ENCODE peak calls at places on chromosome 20, in seven cellular contexts. One of them, this sample, is unnamed.

GRCh38 chr20:59726196-59726595 is 121.9 kb downstream of the PHACTR3 start:
- DNase-seq in brain microvascular endothelial cell: no peak
- DNase-seq in fibroblast of lung: no peak
- DNase-seq in psoas muscle: no peak
- DNase-seq in RWPE1: no peak
- DNase-seq in cardiac muscle cell: no peak
- DNase-seq in MM.1S: no peak
- DNase-seq in this sample: no peak

GRCh38 chr20:40637176-40637575 is 51.9 kb downstream of the MAFB start:
- DNase-seq in cardiac muscle cell: no peak
- DNase-seq in brain microvascular endothelial cell: no peak
- DNase-seq in MM.1S: no peak
- DNase-seq in fibroblast of lung: no peak
- DNase-seq in RWPE1: no peak
- DNase-seq in psoas muscle: no peak
- DNase-seq in this sample: no peak

GRCh38 chr20:23011008-23011721 is 23.9 kb upstream of the SSTR4 start:
- DNase-seq in brain microvascular endothelial cell: no peak
- DNase-seq in MM.1S: no peak
- DNase-seq in psoas muscle: no peak
- DNase-seq in fibroblast of lung: no peak
- DNase-seq in cardiac muscle cell: no peak
- DNase-seq in RWPE1: no peak
- DNase-seq in this sample: no peak

GRCh38 chr20:37350655-37351574 is 5.0 kb downstream of the SRC start:
- DNase-seq in fibroblast of lung: no peak
- DNase-seq in psoas muscle: no peak
- DNase-seq in cardiac muscle cell: no peak
- DNase-seq in MM.1S: no peak
- DNase-seq in brain microvascular endothelial cell: no peak
- DNase-seq in RWPE1: no peak
- DNase-seq in this sample: no peak

GRCh38 chr20:64166712-64167615 is 2.7 kb downstream of the MYT1 start:
- DNase-seq in brain microvascular endothelial cell: no peak
- DNase-seq in RWPE1: no peak
- DNase-seq in MM.1S: no peak
- DNase-seq in cardiac muscle cell: peak; percentile 67
- DNase-seq in psoas muscle: no peak
- DNase-seq in fibroblast of lung: no peak
- DNase-seq in this sample: no peak

GRCh38 chr20:64069614-64070243 is 6.7 kb downstream of the TCEA2 start:
- DNase-seq in fibroblast of lung: no peak
- DNase-seq in psoas muscle: no peak
- DNase-seq in MM.1S: peak; percentile 31
- DNase-seq in brain microvascular endothelial cell: no peak
- DNase-seq in RWPE1: peak; percentile 72
- DNase-seq in cardiac muscle cell: peak; percentile 63
- DNase-seq in this sample: no peak

GRCh38 chr20:44961868-44962267 is 1.7 kb upstream of the TOMM34 start:
- DNase-seq in cardiac muscle cell: no peak
- DNase-seq in brain microvascular endothelial cell: peak; percentile 58
- DNase-seq in RWPE1: peak; percentile 54
- DNase-seq in MM.1S: no peak
- DNase-seq in psoas muscle: no peak
- DNase-seq in fibroblast of lung: no peak
- DNase-seq in this sample: no peak

GRCh38 chr20:43915209-43916072 is 789 bp downstream of the TOX2 start:
- DNase-seq in RWPE1: no peak
- DNase-seq in MM.1S: no peak
- DNase-seq in psoas muscle: no peak
- DNase-seq in fibroblast of lung: peak; percentile 29
- DNase-seq in brain microvascular endothelial cell: no peak
- DNase-seq in cardiac muscle cell: no peak
- DNase-seq in this sample: no peak

GRCh38 chr20:54133434-54134427 is 40.1 kb downstream of the CYP24A1 start:
- DNase-seq in cardiac muscle cell: no peak
- DNase-seq in psoas muscle: no peak
- DNase-seq in MM.1S: no peak
- DNase-seq in RWPE1: no peak
- DNase-seq in brain microvascular endothelial cell: no peak
- DNase-seq in fibroblast of lung: peak; percentile 24
- DNase-seq in this sample: no peak

GRCh38 chr20:1987826-1988225 is 6.0 kb downstream of the PDYN start:
- DNase-seq in brain microvascular endothelial cell: no peak
- DNase-seq in cardiac muscle cell: no peak
- DNase-seq in psoas muscle: no peak
- DNase-seq in fibroblast of lung: no peak
- DNase-seq in RWPE1: no peak
- DNase-seq in MM.1S: no peak
- DNase-seq in this sample: no peak

GRCh38 chr20:18066421-18067333 is 9.0 kb upstream of the OVOL2 start:
- DNase-seq in fibroblast of lung: no peak
- DNase-seq in psoas muscle: no peak
- DNase-seq in brain microvascular endothelial cell: peak; percentile 1
- DNase-seq in MM.1S: no peak
- DNase-seq in cardiac muscle cell: no peak
- DNase-seq in RWPE1: no peak
- DNase-seq in this sample: no peak

GRCh38 chr20:60210779-60211617 is 252.8 kb downstream of the CDH26 start:
- DNase-seq in fibroblast of lung: peak; percentile 68
- DNase-seq in cardiac muscle cell: peak; percentile 72
- DNase-seq in MM.1S: peak; percentile 57
- DNase-seq in brain microvascular endothelial cell: peak; percentile 43
- DNase-seq in RWPE1: peak; percentile 90
- DNase-seq in psoas muscle: peak; percentile 60
- DNase-seq in this sample: no peak

GRCh38 chr20:4726710-4727391 is 5.1 kb downstream of the PRND start:
- DNase-seq in MM.1S: no peak
- DNase-seq in brain microvascular endothelial cell: peak; percentile 19
- DNase-seq in RWPE1: peak; percentile 37
- DNase-seq in cardiac muscle cell: peak; percentile 28
- DNase-seq in fibroblast of lung: peak; percentile 93
- DNase-seq in psoas muscle: no peak
- DNase-seq in this sample: no peak

GRCh38 chr20:38861071-38861401 is 55.5 kb downstream of the PPP1R16B start:
- DNase-seq in brain microvascular endothelial cell: no peak
- DNase-seq in fibroblast of lung: no peak
- DNase-seq in RWPE1: no peak
- DNase-seq in MM.1S: no peak
- DNase-seq in cardiac muscle cell: no peak
- DNase-seq in psoas muscle: no peak
- DNase-seq in this sample: no peak

GRCh38 chr20:43583133-43583864 is 7.4 kb upstream of the IFT52 start:
- DNase-seq in psoas muscle: no peak
- DNase-seq in MM.1S: no peak
- DNase-seq in cardiac muscle cell: no peak
- DNase-seq in fibroblast of lung: peak; percentile 6
- DNase-seq in RWPE1: no peak
- DNase-seq in brain microvascular endothelial cell: no peak
- DNase-seq in this sample: no peak

GRCh38 chr20:16412896-16413295 is 160.4 kb downstream of the KIF16B start:
- DNase-seq in psoas muscle: no peak
- DNase-seq in MM.1S: no peak
- DNase-seq in fibroblast of lung: no peak
- DNase-seq in brain microvascular endothelial cell: no peak
- DNase-seq in RWPE1: no peak
- DNase-seq in cardiac muscle cell: no peak
- DNase-seq in this sample: no peak

GRCh38 chr20:46406986-46407670 is 713 bp upstream of the ELMO2 start:
- DNase-seq in fibroblast of lung: no peak
- DNase-seq in brain microvascular endothelial cell: no peak
- DNase-seq in cardiac muscle cell: peak; percentile 21
- DNase-seq in psoas muscle: peak; percentile 82
- DNase-seq in MM.1S: peak; percentile 71
- DNase-seq in RWPE1: peak; percentile 42
- DNase-seq in this sample: no peak

GRCh38 chr20:41177636-41178035 is 40.3 kb downstream of the PLCG1 start:
- DNase-seq in MM.1S: no peak
- DNase-seq in psoas muscle: peak; percentile 65
- DNase-seq in cardiac muscle cell: no peak
- DNase-seq in RWPE1: peak; percentile 99
- DNase-seq in brain microvascular endothelial cell: peak; percentile 84
- DNase-seq in fibroblast of lung: peak; percentile 78
- DNase-seq in this sample: peak; percentile 81

GRCh38 chr20:57332105-57333089 is 2.8 kb downstream of the SPO11 start:
- DNase-seq in cardiac muscle cell: peak; percentile 14
- DNase-seq in RWPE1: peak; percentile 59
- DNase-seq in brain microvascular endothelial cell: no peak
- DNase-seq in psoas muscle: no peak
- DNase-seq in fibroblast of lung: no peak
- DNase-seq in MM.1S: peak; percentile 27
- DNase-seq in this sample: no peak
- TF ChIP-seq CTCF in cardiac muscle cell: no peak
- TF ChIP-seq CTCF in RWPE1: peak; percentile 80
- TF ChIP-seq CTCF in brain microvascular endothelial cell: no peak
- TF ChIP-seq CTCF in psoas muscle: no peak
- TF ChIP-seq CTCF in fibroblast of lung: no peak
- TF ChIP-seq CTCF in MM.1S: peak; percentile 32
- TF ChIP-seq CTCF in this sample: peak; percentile 37

DNA sequence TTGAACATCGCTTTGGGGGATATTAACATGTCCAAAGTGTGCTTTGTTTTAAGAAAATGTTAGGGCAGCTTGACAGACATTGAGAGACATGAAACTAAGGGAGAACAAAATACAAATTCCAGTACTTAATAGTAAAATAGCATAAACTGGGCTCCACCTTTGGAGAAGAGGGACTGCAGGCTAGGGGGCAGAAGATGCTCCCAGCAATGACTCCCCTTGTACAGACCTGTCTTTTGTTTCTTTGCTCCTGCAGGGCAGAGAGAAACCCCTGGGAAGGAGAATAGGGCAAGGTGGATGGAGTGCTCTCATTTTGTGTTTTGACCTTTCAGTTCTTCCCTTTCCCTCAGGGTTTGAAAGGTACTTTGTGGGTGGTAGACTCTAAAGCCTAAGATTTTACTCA is 115.6 kb upstream of the PLCB4 start:
- DNase-seq in MM.1S: no peak
- DNase-seq in brain microvascular endothelial cell: no peak
- DNase-seq in cardiac muscle cell: no peak
- DNase-seq in RWPE1: no peak
- DNase-seq in psoas muscle: no peak
- DNase-seq in fibroblast of lung: no peak
- DNase-seq in this sample: no peak
- TF ChIP-seq CTCF in MM.1S: no peak
- TF ChIP-seq CTCF in brain microvascular endothelial cell: peak; percentile 33
- TF ChIP-seq CTCF in cardiac muscle cell: no peak
- TF ChIP-seq CTCF in RWPE1: no peak
- TF ChIP-seq CTCF in psoas muscle: no peak
- TF ChIP-seq CTCF in fibroblast of lung: no peak
- TF ChIP-seq CTCF in this sample: no peak

GRCh38 chr20:8213270-8213669 is 81.2 kb downstream of the PLCB1 start:
- DNase-seq in RWPE1: no peak
- DNase-seq in cardiac muscle cell: no peak
- DNase-seq in MM.1S: no peak
- DNase-seq in psoas muscle: no peak
- DNase-seq in brain microvascular endothelial cell: no peak
- DNase-seq in fibroblast of lung: no peak
- DNase-seq in this sample: no peak

GRCh38 chr20:8212286-8212685 is 80.2 kb downstream of the PLCB1 start:
- DNase-seq in psoas muscle: no peak
- DNase-seq in RWPE1: no peak
- DNase-seq in MM.1S: no peak
- DNase-seq in fibroblast of lung: peak; percentile 45
- DNase-seq in brain microvascular endothelial cell: no peak
- DNase-seq in cardiac muscle cell: no peak
- DNase-seq in this sample: no peak

GRCh38 chr20:8213831-8214587 is 81.9 kb downstream of the PLCB1 start:
- DNase-seq in cardiac muscle cell: no peak
- DNase-seq in fibroblast of lung: no peak
- DNase-seq in psoas muscle: no peak
- DNase-seq in brain microvascular endothelial cell: no peak
- DNase-seq in MM.1S: peak; percentile 68
- DNase-seq in RWPE1: no peak
- DNase-seq in this sample: no peak

GRCh38 chr20:8216375-8217200 is 84.5 kb downstream of the PLCB1 start:
- DNase-seq in RWPE1: no peak
- DNase-seq in psoas muscle: no peak
- DNase-seq in cardiac muscle cell: no peak
- DNase-seq in MM.1S: no peak
- DNase-seq in fibroblast of lung: no peak
- DNase-seq in brain microvascular endothelial cell: no peak
- DNase-seq in this sample: no peak

DNA sequence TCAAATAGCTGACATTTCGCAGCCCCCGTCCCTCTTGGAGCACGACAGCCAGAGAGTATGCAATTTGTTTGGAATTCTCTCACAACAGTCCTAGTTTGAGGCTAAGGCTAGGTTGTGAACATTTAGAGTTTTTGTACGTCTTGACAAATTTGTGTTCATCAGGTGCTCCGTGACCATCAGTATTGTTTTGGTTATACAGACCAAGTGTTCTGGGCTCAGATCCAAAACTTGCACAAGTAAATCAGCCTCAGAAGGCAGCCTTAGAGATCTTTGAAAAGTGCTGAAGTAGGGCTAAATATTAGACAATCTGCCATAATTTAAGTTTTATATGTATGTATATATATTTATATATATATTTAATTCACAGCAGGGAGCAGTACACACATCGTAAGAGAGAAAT is 83.5 kb downstream of the PLCB1 start:
- DNase-seq in fibroblast of lung: peak; percentile 82
- DNase-seq in brain microvascular endothelial cell: peak; percentile 34
- DNase-seq in MM.1S: no peak
- DNase-seq in RWPE1: no peak
- DNase-seq in psoas muscle: no peak
- DNase-seq in cardiac muscle cell: no peak
- DNase-seq in this sample: no peak
- TF ChIP-seq CTCF in fibroblast of lung: no peak
- TF ChIP-seq CTCF in brain microvascular endothelial cell: no peak
- TF ChIP-seq CTCF in MM.1S: no peak
- TF ChIP-seq CTCF in RWPE1: no peak
- TF ChIP-seq CTCF in psoas muscle: no peak
- TF ChIP-seq CTCF in cardiac muscle cell: no peak
- TF ChIP-seq CTCF in this sample: no peak

DNA sequence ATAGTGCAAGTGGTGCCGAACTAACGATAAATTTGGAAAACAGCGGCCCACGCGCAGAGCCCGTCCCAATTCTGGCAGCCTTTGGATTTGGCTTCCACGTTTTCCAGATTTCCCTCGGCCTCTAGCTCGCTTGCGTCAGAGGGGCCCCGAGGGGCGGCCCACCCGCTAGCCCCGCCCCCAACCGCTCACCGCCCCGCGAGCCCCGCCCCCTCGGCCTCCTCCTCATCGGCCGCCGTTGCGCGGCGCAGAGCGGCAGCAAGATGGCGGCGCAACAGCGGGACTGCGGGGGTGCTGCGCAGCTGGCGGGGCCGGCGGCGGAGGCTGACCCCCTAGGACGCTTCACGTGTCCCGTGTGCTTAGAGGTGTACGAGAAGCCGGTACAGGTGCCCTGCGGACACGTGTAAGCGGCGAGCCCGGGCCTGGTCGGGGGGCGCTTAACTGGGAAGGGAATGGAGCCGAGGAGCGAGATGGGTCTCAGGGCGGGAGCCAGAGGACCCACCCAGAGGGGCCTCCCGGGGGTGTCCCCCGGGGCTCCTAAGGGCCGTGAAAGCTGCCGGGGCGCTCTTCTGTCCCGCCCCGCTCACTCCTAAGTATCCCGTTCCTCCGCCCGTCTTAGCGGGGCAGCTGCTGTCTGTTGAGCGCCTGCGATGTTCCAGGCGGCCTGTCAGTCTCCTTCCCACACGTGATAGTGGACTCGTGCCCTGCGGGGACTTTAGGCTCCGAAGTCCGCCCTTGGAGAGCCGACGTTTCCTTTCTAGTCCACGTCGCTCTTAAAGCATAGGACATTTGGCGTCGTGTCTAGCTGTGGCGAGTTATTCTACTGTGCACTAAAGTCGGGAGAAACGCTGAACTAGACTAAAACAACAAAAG is at the start of gene RNF114:
- DNase-seq in MM.1S: peak; percentile 93
- DNase-seq in brain microvascular endothelial cell: peak; percentile 76
- DNase-seq in RWPE1: peak; percentile 100
- DNase-seq in fibroblast of lung: peak; percentile 91
- DNase-seq in psoas muscle: peak; percentile 94
- DNase-seq in cardiac muscle cell: peak; percentile 95
- DNase-seq in this sample: peak; percentile 38
- TF ChIP-seq CTCF in MM.1S: no peak
- TF ChIP-seq CTCF in brain microvascular endothelial cell: no peak
- TF ChIP-seq CTCF in RWPE1: no peak
- TF ChIP-seq CTCF in fibroblast of lung: no peak
- TF ChIP-seq CTCF in psoas muscle: no peak
- TF ChIP-seq CTCF in cardiac muscle cell: no peak
- TF ChIP-seq CTCF in this sample: no peak

This sample was measured in retinal pigment epithelial cell.